ENCODE peak calls at places on chromosome 3, in seven cellular contexts. O is H9, S is neuronal stem cell, F is IMR-90, G is H1, B is trophoblast cell, P is mesenchymal stem cell. J is an unnamed sample.

GRCh38 chr3:121894191-121894990 is at the start of gene SLC15A2:
- DNase-seq in O (peak; percentile 33), S (no peak), F (no peak), G (peak; percentile 10), B (no peak), P (no peak), J (peak; percentile 21)

GRCh38 chr3:123485551-123485950 is 36.7 kb upstream of the ADCY5 start:
- DNase-seq in O (no peak), S (no peak), F (no peak), G (no peak), B (no peak), P (no peak), J (no peak)

GRCh38 chr3:143090486-143090885 is 29.1 kb upstream of the CHST2 start:
- DNase-seq in O (no peak), S (no peak), F (no peak), G (no peak), B (no peak), P (no peak), J (peak; percentile 41)

GRCh38 chr3:190325923-190326322 is 3.7 kb upstream of the CLDN1 start:
- DNase-seq in O (no peak), S (no peak), F (peak; percentile 54), G (no peak), B (no peak), P (peak; percentile 41), J (no peak)

GRCh38 chr3:194617827-194618226 is 15.4 kb downstream of the TMEM44 start:
- DNase-seq in O (no peak), S (no peak), F (peak; percentile 53), G (no peak), B (no peak), P (no peak), J (no peak)

GRCh38 chr3:9226326-9226725 is 23.1 kb downstream of the SRGAP3 start:
- DNase-seq in O (no peak), S (no peak), F (peak; percentile 14), G (no peak), B (no peak), P (no peak), J (no peak)

GRCh38 chr3:54783611-54784010 is 144.2 kb downstream of the LRTM1 start:
- DNase-seq in O (no peak), S (no peak), F (no peak), G (no peak), B (no peak), P (peak; percentile 30), J (no peak)

GRCh38 chr3:94249491-94250079 is 186.7 kb downstream of the NSUN3 start:
- DNase-seq in O (peak; percentile 70), S (peak; percentile 58), F (peak; percentile 65), G (peak; percentile 34), B (peak; percentile 29), P (peak; percentile 62), J (peak; percentile 88)

GRCh38 chr3:98921957-98922356 is 20.5 kb upstream of the DCBLD2 start:
- DNase-seq in O (no peak), S (no peak), F (no peak), G (no peak), B (no peak), P (peak; percentile 15), J (no peak)

GRCh38 chr3:115239717-115240116 is 92.6 kb upstream of the ZBTB20 start:
- DNase-seq in O (no peak), S (no peak), F (peak; percentile 100), G (no peak), B (no peak), P (peak; percentile 94), J (no peak)

GRCh38 chr3:69294014-69294771 is 91.7 kb downstream of the FRMD4B start:
- DNase-seq in O (no peak), S (no peak), F (no peak), G (no peak), B (peak; percentile 84), P (peak; percentile 62), J (peak; percentile 73)

GRCh38 chr3:151925876-151926275 is 52.4 kb downstream of the SUCNR1 start:
- DNase-seq in O (no peak), S (no peak), F (peak; percentile 83), G (no peak), B (peak; percentile 7), P (peak; percentile 71), J (no peak)

GRCh38 chr3:109597438-109597837 is 260.1 kb upstream of the DPPA4 start:
- DNase-seq in O (no peak), S (no peak), F (no peak), G (no peak), B (no peak), P (no peak), J (no peak)

GRCh38 chr3:140994316-140994715 is 52.7 kb downstream of the SLC25A36 start:
- DNase-seq in O (no peak), S (no peak), F (no peak), G (no peak), B (no peak), P (no peak), J (no peak)

GRCh38 chr3:11770105-11770476 is 76.6 kb downstream of the TAMM41 start:
- DNase-seq in O (no peak), S (no peak), F (no peak), G (no peak), B (no peak), P (no peak), J (no peak)

GRCh38 chr3:79032686-79033318 is 735.0 kb downstream of the ROBO1 start:
- DNase-seq in O (no peak), S (peak; percentile 54), F (peak; percentile 67), G (no peak), B (peak; percentile 13), P (peak; percentile 66), J (peak; percentile 47)

GRCh38 chr3:35639251-35640185 is at the start of gene ARPP21:
- DNase-seq in O (peak; percentile 57), S (peak; percentile 49), F (no peak), G (no peak), B (no peak), P (peak; percentile 2), J (peak; percentile 37)

GRCh38 chr3:59424268-59425010 is 374.6 kb upstream of the CFAP20DC start:
- DNase-seq in O (no peak), S (no peak), F (peak; percentile 93), G (no peak), B (no peak), P (peak; percentile 96), J (no peak)
- H3K4ac ChIP-seq in O (no peak overlapping the region), S (no peak overlapping the region), F (peak overlapping the region; percentile 83), G (no peak overlapping the region), B (no peak overlapping the region), P (peak overlapping the region; percentile 83), J (no peak overlapping the region)

GRCh38 chr3:62332771-62333381 is 40.5 kb downstream of the FEZF2 start:
- DNase-seq in O (no peak), S (peak; percentile 15), F (peak; percentile 23), G (no peak), B (peak; percentile 6), P (peak; percentile 21), J (peak; percentile 12)
- H3K4ac ChIP-seq in O (no peak overlapping the region), S (no peak overlapping the region), F (no peak overlapping the region), G (no peak overlapping the region), B (no peak overlapping the region), P (no peak overlapping the region), J (no peak overlapping the region)

DNA sequence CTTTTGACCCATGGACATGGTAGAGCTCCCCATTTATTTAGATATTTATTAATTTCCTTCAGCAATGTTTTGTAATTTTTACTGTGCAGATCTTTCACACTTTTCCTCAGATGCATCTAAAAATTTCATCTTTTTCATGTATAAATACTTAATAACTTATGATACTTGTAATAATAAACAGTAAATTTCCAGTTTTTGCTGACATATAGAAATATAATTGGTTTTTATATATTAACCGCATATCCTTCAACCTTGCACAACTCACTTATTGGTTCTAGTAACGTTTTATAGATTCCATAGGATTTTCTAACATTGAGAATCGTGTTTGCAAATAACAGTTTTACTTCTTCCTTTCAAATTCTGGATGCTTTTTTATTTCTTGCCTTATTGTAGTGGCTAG is 3.5 kb upstream of the ZNF621 start:
- DNase-seq in O (no peak), S (no peak), F (no peak), G (no peak), B (no peak), P (no peak), J (no peak)
- H3K4ac ChIP-seq in O (no peak overlapping the region), S (no peak overlapping the region), F (no peak overlapping the region), G (no peak overlapping the region), B (no peak overlapping the region), P (no peak overlapping the region), J (no peak overlapping the region)

GRCh38 chr3:45748068-45748467 is 48.3 kb downstream of the SLC6A20 start:
- DNase-seq in O (no peak), S (no peak), F (no peak), G (no peak), B (no peak), P (no peak), J (no peak)

GRCh38 chr3:45746974-45747622 is 49.2 kb downstream of the SLC6A20 start:
- DNase-seq in O (no peak), S (no peak), F (no peak), G (no peak), B (no peak), P (no peak), J (no peak)

GRCh38 chr3:45741742-45742141 is 52.5 kb downstream of the SACM1L start:
- DNase-seq in O (no peak), S (no peak), F (no peak), G (no peak), B (no peak), P (no peak), J (no peak)

GRCh38 chr3:45742432-45743089 is 53.4 kb downstream of the SACM1L start:
- DNase-seq in O (no peak), S (no peak), F (no peak), G (no peak), B (no peak), P (no peak), J (no peak)

GRCh38 chr3:45746182-45746973 is 50.0 kb downstream of the SLC6A20 start:
- DNase-seq in O (no peak), S (no peak), F (no peak), G (no peak), B (no peak), P (no peak), J (no peak)
- H3K4ac ChIP-seq in O (no peak overlapping the region), S (no peak overlapping the region), F (no peak overlapping the region), G (no peak overlapping the region), B (no peak overlapping the region), P (no peak overlapping the region), J (no peak overlapping the region)

DNA sequence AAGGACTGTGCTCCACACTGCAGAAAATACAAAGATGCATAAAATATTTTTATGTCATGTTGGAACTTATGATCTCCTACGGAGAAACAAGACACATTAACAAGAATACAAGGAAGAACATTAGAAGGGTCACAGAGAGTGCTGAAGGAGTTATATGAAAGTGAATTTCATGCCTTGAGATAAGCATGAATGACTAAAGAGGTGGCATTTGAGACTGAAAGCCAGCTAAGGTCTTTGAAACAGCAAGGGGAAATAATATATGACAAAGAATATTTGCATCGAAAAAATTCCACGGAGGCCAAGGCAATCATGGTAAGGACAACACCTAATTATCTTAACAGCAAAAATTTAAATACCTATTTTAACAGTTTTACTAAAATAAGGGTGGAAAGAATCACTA is 12.5 kb downstream of the GSK3B start:
- DNase-seq in O (no peak), S (no peak), F (no peak), G (no peak), B (no peak), P (no peak), J (no peak)
- H3K4ac ChIP-seq in O (no peak overlapping the region), S (no peak overlapping the region), F (no peak overlapping the region), G (no peak overlapping the region), B (no peak overlapping the region), P (no peak overlapping the region), J (no peak overlapping the region)

J was measured in mesendoderm.